ENCODE peak calls at places on chromosome 3, in seven cellular contexts. R, H, L, Y, V, K and T are unnamed samples.

GRCh38 chr3:86937306-86937791 is 53.6 kb downstream of the VGLL3 start:
- DNase-seq in R (no peak), L (no peak), V (peak; percentile 83), H (no peak), K (peak; percentile 24), Y (no peak), T (no peak)

GRCh38 chr3:49606427-49606826 is 52.1 kb downstream of the BSN start:
- DNase-seq in L (peak; percentile 9), V (no peak), K (no peak), H (no peak), Y (no peak), R (no peak), T (no peak)

GRCh38 chr3:15102833-15103232 is 3.9 kb upstream of the RBSN start:
- DNase-seq in K (no peak), R (no peak), Y (no peak), H (no peak), L (no peak), V (no peak), T (peak; percentile 81)

GRCh38 chr3:89578253-89578529 is 470.8 kb downstream of the EPHA3 start:
- DNase-seq in Y (no peak), K (no peak), H (no peak), L (no peak), R (no peak), V (no peak), T (no peak)

GRCh38 chr3:1439395-1439794 is 346.6 kb downstream of the CNTN6 start:
- DNase-seq in R (no peak), V (no peak), L (peak; percentile 27), H (no peak), Y (peak; percentile 55), K (no peak), T (no peak)

GRCh38 chr3:8972614-8973013 is 9.3 kb upstream of the RAD18 start:
- DNase-seq in K (no peak), H (no peak), L (no peak), Y (peak; percentile 43), R (no peak), V (peak; percentile 41), T (peak; percentile 10)

GRCh38 chr3:108487439-108487838 is 23.0 kb downstream of the MYH15 start:
- DNase-seq in K (no peak), R (no peak), V (no peak), L (no peak), H (no peak), Y (no peak), T (no peak)

GRCh38 chr3:88031543-88032148 is 27.2 kb downstream of the CGGBP1 start:
- DNase-seq in V (peak; percentile 16), L (no peak), H (peak; percentile 42), Y (no peak), K (no peak), R (no peak), T (peak; percentile 3)

GRCh38 chr3:30310251-30310954 is 296.0 kb upstream of the TGFBR2 start:
- DNase-seq in R (no peak), L (no peak), V (no peak), H (no peak), K (no peak), Y (no peak), T (no peak)

GRCh38 chr3:120348981-120349818 is at the start of gene LRRC58:
- DNase-seq in K (peak; percentile 91), H (peak; percentile 77), L (peak; percentile 93), V (peak; percentile 95), R (peak; percentile 94), Y (peak; percentile 87), T (peak; percentile 96)

GRCh38 chr3:17602126-17602525 is 140.3 kb downstream of the TBC1D5 start:
- DNase-seq in L (no peak), Y (no peak), R (no peak), H (no peak), K (no peak), V (peak; percentile 59), T (no peak)

GRCh38 chr3:147653309-147653923 is 244.3 kb downstream of the ZIC1 start:
- DNase-seq in V (no peak), Y (no peak), K (no peak), R (no peak), L (no peak), H (no peak), T (no peak)

GRCh38 chr3:64327039-64327804 is 102.0 kb upstream of the PRICKLE2 start:
- DNase-seq in Y (peak; percentile 64), K (peak; percentile 91), L (no peak), R (no peak), H (no peak), V (no peak), T (no peak)

GRCh38 chr3:42914771-42915515 is 9.0 kb downstream of the ZNF662 start:
- DNase-seq in R (no peak), K (no peak), L (no peak), Y (no peak), H (no peak), V (no peak), T (no peak)
- H3K9me3 ChIP-seq in R (peaks cover 7% of the 10 kb centered on the region), K (no peaks in the 10 kb centered on the region), L (peaks cover 44% of the 10 kb centered on the region), Y (peaks cover 35% of the 10 kb centered on the region), H (peaks cover 23% of the 10 kb centered on the region), V (peaks cover 22% of the 10 kb centered on the region), T (no peaks in the 10 kb centered on the region)

GRCh38 chr3:181718416-181718815 is 6.7 kb downstream of the SOX2 start:
- DNase-seq in L (no peak), H (no peak), K (no peak), V (no peak), Y (no peak), R (no peak), T (no peak)
- H3K4me3 ChIP-seq in L (no peak overlapping the region), H (no peak overlapping the region), K (no peak overlapping the region), V (no peak overlapping the region), Y (no peak overlapping the region), R (no peak overlapping the region), T (no peak overlapping the region)

DNA sequence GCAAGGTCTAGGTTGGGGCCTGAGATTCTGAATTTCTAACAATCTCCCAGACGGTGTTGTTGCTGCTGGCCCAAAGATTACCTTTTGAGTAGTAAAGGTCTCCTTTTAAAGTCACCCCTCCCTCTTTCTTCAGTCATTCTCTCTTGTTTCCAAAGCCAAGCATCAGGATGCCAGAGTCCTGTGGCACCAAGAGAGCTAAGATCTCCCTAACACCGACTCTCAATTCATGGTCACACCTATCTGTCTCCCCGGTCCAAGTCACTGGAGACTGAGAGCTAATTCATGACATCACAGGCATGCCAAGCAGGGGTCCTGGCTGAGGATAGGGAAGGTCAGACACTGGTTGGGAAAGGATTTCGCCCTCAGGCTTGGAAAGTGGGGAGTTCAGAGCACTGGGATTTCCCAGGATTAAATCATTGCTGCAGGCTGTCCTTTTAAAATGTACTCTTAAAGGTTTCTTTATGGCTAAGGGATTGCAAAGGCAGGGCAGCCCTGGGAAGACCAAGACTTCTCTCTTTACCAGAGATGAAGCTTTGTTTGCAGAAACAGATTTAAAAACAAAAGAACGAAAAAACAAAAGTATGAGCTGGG is 7.3 kb downstream of the SHOX2 start:
- DNase-seq in H (no peak), R (no peak), V (peak; percentile 9), Y (no peak), L (no peak), K (no peak), T (no peak)
- H3K27me3 ChIP-seq in H (no peaks in the 10 kb centered on the region), R (peaks cover 82% of the 10 kb centered on the region), V (peaks cover 68% of the 10 kb centered on the region), Y (no peaks in the 10 kb centered on the region), L (peaks cover 44% of the 10 kb centered on the region), K (peaks cover 55% of the 10 kb centered on the region), T (no peaks in the 10 kb centered on the region)

DNA sequence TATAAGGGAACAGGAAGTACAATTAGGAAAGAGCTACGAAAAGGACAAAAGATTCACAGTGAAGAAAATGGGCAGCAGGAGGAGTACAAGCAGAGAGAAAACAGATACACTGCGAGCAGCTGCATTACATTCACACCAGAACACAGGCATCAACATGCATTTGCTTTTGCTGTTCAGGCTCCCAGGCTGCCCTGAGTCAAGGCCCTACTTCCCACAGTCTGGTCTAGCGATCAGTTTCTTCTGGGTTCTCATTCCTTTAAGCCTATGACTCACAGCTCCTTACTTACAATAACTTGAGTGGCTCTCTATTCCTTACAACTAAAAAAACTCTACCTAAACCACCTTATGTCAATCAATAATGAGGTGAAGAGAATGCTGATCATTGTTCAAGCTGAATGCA is 24.5 kb upstream of the ZNF445 start:
- DNase-seq in Y (no peak), V (peak; percentile 54), L (no peak), H (no peak), R (no peak), K (no peak), T (no peak)
- H3K9me3 ChIP-seq in Y (peaks cover 22% of the 10 kb centered on the region), V (peaks cover 56% of the 10 kb centered on the region), L (peaks cover 16% of the 10 kb centered on the region), H (peaks cover 30% of the 10 kb centered on the region), R (no peaks in the 10 kb centered on the region), K (no peaks in the 10 kb centered on the region), T (peaks cover 3% of the 10 kb centered on the region)

DNA sequence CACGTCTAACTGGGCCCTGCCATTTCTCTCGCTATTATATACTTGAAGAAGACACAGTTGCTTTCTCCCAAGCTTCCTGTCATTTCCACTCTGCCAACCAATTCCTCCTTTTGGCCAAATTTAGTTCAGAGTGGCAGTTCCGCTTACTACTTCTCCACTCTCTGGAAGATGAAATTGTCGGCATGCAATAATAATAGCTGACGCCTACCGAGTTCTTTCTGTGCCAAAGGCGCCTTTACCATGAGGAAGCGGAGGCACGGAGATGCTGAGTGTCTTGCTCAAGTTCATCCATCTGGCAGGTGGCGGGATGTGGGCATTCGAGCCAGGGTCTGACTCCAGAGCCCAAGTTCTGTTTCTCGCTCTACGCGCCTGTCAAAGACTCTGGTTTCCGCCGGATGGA is 14.6 kb upstream of the NRROS start:
- DNase-seq in V (no peak), K (no peak), Y (no peak), R (no peak), H (peak; percentile 18), L (no peak), T (no peak)
- H3K4me3 ChIP-seq in V (no peak overlapping the region), K (no peak overlapping the region), Y (no peak overlapping the region), R (no peak overlapping the region), H (no peak overlapping the region), L (no peak overlapping the region), T (no peak overlapping the region)

GRCh38 chr3:45795882-45796765 is at the start of gene SLC6A20:
- DNase-seq in V (no peak), L (peak; percentile 44), R (peak; percentile 53), Y (no peak), K (no peak), H (no peak), T (no peak)
- H3K27me3 ChIP-seq in V (peaks cover 16% of the 10 kb centered on the region), L (no peaks in the 10 kb centered on the region), R (peaks cover 15% of the 10 kb centered on the region), Y (peaks cover 36% of the 10 kb centered on the region), K (peaks cover 12% of the 10 kb centered on the region), H (no peaks in the 10 kb centered on the region), T (peaks cover 17% of the 10 kb centered on the region)

GRCh38 chr3:137764563-137765309 is 621 bp downstream of the SOX14 start:
- DNase-seq in Y (no peak), R (peak; percentile 67), V (no peak), H (no peak), K (no peak), L (no peak), T (no peak)

GRCh38 chr3:137762674-137763593 is 1.2 kb upstream of the SOX14 start:
- DNase-seq in H (no peak), V (no peak), R (peak; percentile 28), K (no peak), L (no peak), Y (no peak), T (no peak)

GRCh38 chr3:137765310-137766033 is 1.4 kb downstream of the SOX14 start:
- DNase-seq in L (no peak), Y (no peak), V (no peak), R (peak; percentile 56), K (no peak), H (no peak), T (no peak)

GRCh38 chr3:137763594-137763938 is 549 bp upstream of the SOX14 start:
- DNase-seq in V (no peak), K (no peak), H (no peak), L (no peak), Y (no peak), R (peak; percentile 28), T (no peak)

GRCh38 chr3:137764001-137764433 is at the start of gene SOX14:
- DNase-seq in V (no peak), H (no peak), L (peak; percentile 67), Y (peak; percentile 88), R (peak; percentile 79), K (no peak), T (no peak)
- H3K9me3 ChIP-seq in V (no peaks in the 10 kb centered on the region), H (no peaks in the 10 kb centered on the region), L (no peaks in the 10 kb centered on the region), Y (peaks cover 4% of the 10 kb centered on the region), R (no peaks in the 10 kb centered on the region), K (no peaks in the 10 kb centered on the region), T (no peaks in the 10 kb centered on the region)